ENCODE peak calls at places on chromosomes 6 and 20, in nine cellular contexts. E is neural progenitor cell, Y is Calu3, H is B cell, G is AG10803, O is body of pancreas, A is transverse colon, C is HFFc6, U is IMR-90. J is an unnamed sample.

GRCh38 chr6:27608916-27609883 is 136.3 kb upstream of the ZNF184 start:
- DNase-seq in E (peak), Y (peak), H (no peak), G (peak), O (peak), A (no peak), C (peak), U (peak), J (peak)

GRCh38 chr20:39190666-39191570 is 228.8 kb downstream of the DHX35 start:
- DNase-seq in E (no peak), Y (peak), H (no peak), G (peak), O (peak), A (no peak), C (peak), U (peak), J (no peak)

GRCh38 chr6:84065718-84066290 is 32.2 kb downstream of the MRAP2 start:
- DNase-seq in E (no peak), Y (no peak), H (no peak), G (peak), O (no peak), A (no peak), C (peak), U (peak), J (peak)

GRCh38 chr20:56111951-56112730 is 106.8 kb upstream of the CBLN4 start:
- DNase-seq in E (no peak), Y (no peak), H (no peak), G (no peak), O (no peak), A (no peak), C (no peak), U (no peak), J (no peak)

GRCh38 chr6:9532621-9533557 is 882.0 kb downstream of the TFAP2A start:
- DNase-seq in E (no peak), Y (no peak), H (no peak), G (peak), O (no peak), A (no peak), C (peak), U (no peak), J (peak)

GRCh38 chr6:30450908-30451818 is 38.1 kb upstream of the HLA-E start:
- DNase-seq in E (peak), Y (no peak), H (peak), G (peak), O (peak), A (peak), C (peak), U (peak), J (peak)

GRCh38 chr6:145813285-145814034 is 1.1 kb downstream of the FBXO30 start:
- DNase-seq in E (no peak), Y (no peak), H (no peak), G (peak), O (no peak), A (no peak), C (peak), U (peak), J (peak)

GRCh38 chr20:39112196-39112743 is 150.1 kb downstream of the DHX35 start:
- DNase-seq in E (peak), Y (peak), H (no peak), G (peak), O (peak), A (peak), C (peak), U (peak), J (peak)

GRCh38 chr20:9928955-9929354 is 90.1 kb upstream of the PAK5 start:
- DNase-seq in E (no peak), Y (no peak), H (no peak), G (no peak), O (no peak), A (no peak), C (no peak), U (no peak), J (no peak)

GRCh38 chr20:25177890-25178321 is 17.6 kb upstream of the ENTPD6 start:
- DNase-seq in E (no peak), Y (peak), H (no peak), G (no peak), O (peak), A (no peak), C (no peak), U (no peak), J (peak)

GRCh38 chr6:28643017-28643740 is 117.5 kb downstream of the GPX5 start:
- DNase-seq in E (peak), Y (peak), H (no peak), G (peak), O (no peak), A (no peak), C (peak), U (peak), J (peak)

GRCh38 chr6:169252805-169253189 is 849 bp downstream of the THBS2 start:
- DNase-seq in E (peak), Y (no peak), H (no peak), G (peak), O (no peak), A (no peak), C (no peak), U (no peak), J (no peak)

GRCh38 chr6:154994881-154995240 is 254 bp upstream of the TIAM2 start:
- DNase-seq in E (no peak), Y (no peak), H (peak), G (no peak), O (no peak), A (no peak), C (no peak), U (no peak), J (no peak)

GRCh38 chr6:131258816-131259476 is 123.7 kb downstream of the AKAP7 start:
- DNase-seq in E (peak), Y (peak), H (no peak), G (no peak), O (peak), A (peak), C (no peak), U (peak), J (peak)

GRCh38 chr6:154276810-154277577 is 79.6 kb downstream of the IPCEF1 start:
- DNase-seq in E (peak), Y (no peak), H (no peak), G (peak), O (no peak), A (no peak), C (no peak), U (peak), J (peak)

GRCh38 chr6:105522626-105523322 is 119.9 kb upstream of the PREP start:
- DNase-seq in E (no peak), Y (no peak), H (no peak), G (no peak), O (no peak), A (no peak), C (peak), U (peak), J (peak)

GRCh38 chr6:159125977-159126376 is 43.2 kb upstream of the FNDC1 start:
- DNase-seq in E (no peak), Y (no peak), H (no peak), G (no peak), O (no peak), A (no peak), C (no peak), U (no peak), J (no peak)

GRCh38 chr6:169898788-169899480 is 147.5 kb downstream of the ERMARD start:
- DNase-seq in E (no peak), Y (no peak), H (no peak), G (no peak), O (no peak), A (no peak), C (no peak), U (no peak), J (no peak)

GRCh38 chr6:13373488-13373886 is 45.1 kb upstream of the TBC1D7 start:
- DNase-seq in E (no peak), Y (no peak), H (no peak), G (no peak), O (no peak), A (no peak), C (no peak), U (peak), J (peak)

GRCh38 chr6:100171533-100172321 is 177.7 kb upstream of the MCHR2 start:
- DNase-seq in E (no peak), Y (no peak), H (no peak), G (peak), O (no peak), A (no peak), C (peak), U (no peak), J (peak)

GRCh38 chr6:17679726-17680125 is 27.0 kb downstream of the NUP153 start:
- DNase-seq in E (no peak), Y (no peak), H (no peak), G (no peak), O (no peak), A (no peak), C (no peak), U (no peak), J (no peak)

GRCh38 chr20:60254901-60255411 is 296.7 kb downstream of the CDH26 start:
- DNase-seq in E (peak), Y (no peak), H (no peak), G (peak), O (peak), A (no peak), C (peak), U (peak), J (peak)

GRCh38 chr6:42136508-42137191 is 5.8 kb downstream of the C6orf132 start:
- DNase-seq in E (peak), Y (peak), H (peak), G (peak), O (peak), A (peak), C (peak), U (peak), J (peak)
- TF ChIP-seq CTCF in E (peak), Y (peak), H (peak), G (peak), O (no peak), A (no peak), C (peak), U (peak), J (peak)

GRCh38 chr6:1574895-1575212 is 34.9 kb upstream of the FOXC1 start:
- DNase-seq in E (no peak), Y (no peak), H (no peak), G (no peak), O (no peak), A (no peak), C (no peak), U (no peak), J (no peak)
- TF ChIP-seq CTCF in E (no peak), Y (no peak), H (no peak), G (no peak), O (no peak), A (no peak), C (no peak), U (no peak), J (no peak)

GRCh38 chr20:13008761-13009681 is at the start of gene SPTLC3:
- DNase-seq in E (peak), Y (peak), H (no peak), G (peak), O (peak), A (peak), C (no peak), U (peak), J (peak)
- TF ChIP-seq CTCF in E (no peak), Y (no peak), H (no peak), G (peak), O (peak), A (no peak), C (no peak), U (no peak), J (peak)

GRCh38 chr6:77796824-77797809 is 144.3 kb downstream of the MEI4 start:
- DNase-seq in E (peak), Y (no peak), H (no peak), G (no peak), O (no peak), A (no peak), C (no peak), U (no peak), J (no peak)
- TF ChIP-seq CTCF in E (no peak), Y (no peak), H (no peak), G (no peak), O (no peak), A (no peak), C (no peak), U (no peak), J (no peak)

J was measured in choroid plexus epithelial cell.